ENCODE peak calls at places on chromosomes 7 and 10, in four cellular contexts. One of them, this sample, is unnamed.

GRCh38 chr7:73623798-73624668 is at the start of gene MLXIPL:
- DNase-seq in tibial artery: no peak
- DNase-seq in stromal cell of bone marrow: no peak
- DNase-seq in stimulated activated naive CD8-positive, alpha-beta T cell treated with anti-CD3 and anti-CD28 coated beads, Interleukin-15, Interleukin-2, amounts not matched to agents 100 U/mL and 50 U/mL, for 24 hours: peak; percentile 71
- DNase-seq in this sample: peak; percentile 52

GRCh38 chr7:150910996-150911422 is 58.7 kb downstream of the AOC1 start:
- DNase-seq in stimulated activated naive CD8-positive, alpha-beta T cell treated with anti-CD3 and anti-CD28 coated beads, Interleukin-15, Interleukin-2, amounts not matched to agents 100 U/mL and 50 U/mL, for 24 hours: no peak
- DNase-seq in tibial artery: no peak
- DNase-seq in stromal cell of bone marrow: no peak
- DNase-seq in this sample: no peak

GRCh38 chr10:14873090-14873760 is 5.4 kb upstream of the SUV39H2 start:
- DNase-seq in stromal cell of bone marrow: no peak
- DNase-seq in stimulated activated naive CD8-positive, alpha-beta T cell treated with anti-CD3 and anti-CD28 coated beads, Interleukin-15, Interleukin-2, amounts not matched to agents 100 U/mL and 50 U/mL, for 24 hours: no peak
- DNase-seq in tibial artery: no peak
- DNase-seq in this sample: no peak

GRCh38 chr10:58241346-58241745 is 26.3 kb downstream of the IPMK start:
- DNase-seq in stromal cell of bone marrow: no peak
- DNase-seq in stimulated activated naive CD8-positive, alpha-beta T cell treated with anti-CD3 and anti-CD28 coated beads, Interleukin-15, Interleukin-2, amounts not matched to agents 100 U/mL and 50 U/mL, for 24 hours: no peak
- DNase-seq in tibial artery: no peak
- DNase-seq in this sample: no peak

GRCh38 chr7:101819183-101819582 is 1.8 kb downstream of the CUX1 start:
- DNase-seq in tibial artery: no peak
- DNase-seq in stimulated activated naive CD8-positive, alpha-beta T cell treated with anti-CD3 and anti-CD28 coated beads, Interleukin-15, Interleukin-2, amounts not matched to agents 100 U/mL and 50 U/mL, for 24 hours: no peak
- DNase-seq in stromal cell of bone marrow: no peak
- DNase-seq in this sample: peak; percentile 56

GRCh38 chr10:59801171-59801570 is 47.9 kb upstream of the MRLN start:
- DNase-seq in stromal cell of bone marrow: no peak
- DNase-seq in stimulated activated naive CD8-positive, alpha-beta T cell treated with anti-CD3 and anti-CD28 coated beads, Interleukin-15, Interleukin-2, amounts not matched to agents 100 U/mL and 50 U/mL, for 24 hours: no peak
- DNase-seq in tibial artery: no peak
- DNase-seq in this sample: no peak

GRCh38 chr7:34837316-34837715 is 179.3 kb downstream of the NPSR1 start:
- DNase-seq in tibial artery: no peak
- DNase-seq in stimulated activated naive CD8-positive, alpha-beta T cell treated with anti-CD3 and anti-CD28 coated beads, Interleukin-15, Interleukin-2, amounts not matched to agents 100 U/mL and 50 U/mL, for 24 hours: no peak
- DNase-seq in stromal cell of bone marrow: no peak
- DNase-seq in this sample: no peak

GRCh38 chr7:105885386-105886111 is 9.2 kb upstream of the ATXN7L1 start:
- DNase-seq in tibial artery: no peak
- DNase-seq in stromal cell of bone marrow: no peak
- DNase-seq in stimulated activated naive CD8-positive, alpha-beta T cell treated with anti-CD3 and anti-CD28 coated beads, Interleukin-15, Interleukin-2, amounts not matched to agents 100 U/mL and 50 U/mL, for 24 hours: no peak
- DNase-seq in this sample: no peak

GRCh38 chr7:107233174-107233573 is 64.4 kb downstream of the HBP1 start:
- DNase-seq in stromal cell of bone marrow: no peak
- DNase-seq in tibial artery: no peak
- DNase-seq in stimulated activated naive CD8-positive, alpha-beta T cell treated with anti-CD3 and anti-CD28 coated beads, Interleukin-15, Interleukin-2, amounts not matched to agents 100 U/mL and 50 U/mL, for 24 hours: no peak
- DNase-seq in this sample: no peak

GRCh38 chr7:30931161-30931926 is 19.7 kb downstream of the AQP1 start:
- DNase-seq in stromal cell of bone marrow: no peak
- DNase-seq in stimulated activated naive CD8-positive, alpha-beta T cell treated with anti-CD3 and anti-CD28 coated beads, Interleukin-15, Interleukin-2, amounts not matched to agents 100 U/mL and 50 U/mL, for 24 hours: no peak
- DNase-seq in tibial artery: peak; percentile 38
- DNase-seq in this sample: no peak

GRCh38 chr10:77970869-77971803 is 44.6 kb upstream of the DLG5 start:
- DNase-seq in stimulated activated naive CD8-positive, alpha-beta T cell treated with anti-CD3 and anti-CD28 coated beads, Interleukin-15, Interleukin-2, amounts not matched to agents 100 U/mL and 50 U/mL, for 24 hours: peak; percentile 20
- DNase-seq in tibial artery: peak; percentile 92
- DNase-seq in stromal cell of bone marrow: peak; percentile 96
- DNase-seq in this sample: no peak

GRCh38 chr7:158943234-158943633 is 86.9 kb downstream of the DYNC2I1 start:
- DNase-seq in stromal cell of bone marrow: no peak
- DNase-seq in stimulated activated naive CD8-positive, alpha-beta T cell treated with anti-CD3 and anti-CD28 coated beads, Interleukin-15, Interleukin-2, amounts not matched to agents 100 U/mL and 50 U/mL, for 24 hours: no peak
- DNase-seq in tibial artery: no peak
- DNase-seq in this sample: no peak

GRCh38 chr10:60473557-60473956 is 83.9 kb upstream of the ANK3 start:
- DNase-seq in tibial artery: no peak
- DNase-seq in stromal cell of bone marrow: no peak
- DNase-seq in stimulated activated naive CD8-positive, alpha-beta T cell treated with anti-CD3 and anti-CD28 coated beads, Interleukin-15, Interleukin-2, amounts not matched to agents 100 U/mL and 50 U/mL, for 24 hours: no peak
- DNase-seq in this sample: no peak

GRCh38 chr10:119997429-119997828 is 104.9 kb downstream of the SEC23IP start:
- DNase-seq in stimulated activated naive CD8-positive, alpha-beta T cell treated with anti-CD3 and anti-CD28 coated beads, Interleukin-15, Interleukin-2, amounts not matched to agents 100 U/mL and 50 U/mL, for 24 hours: no peak
- DNase-seq in tibial artery: no peak
- DNase-seq in stromal cell of bone marrow: no peak
- DNase-seq in this sample: no peak

GRCh38 chr10:16597656-16598055 is 76.0 kb upstream of the C1QL3 start:
- DNase-seq in stimulated activated naive CD8-positive, alpha-beta T cell treated with anti-CD3 and anti-CD28 coated beads, Interleukin-15, Interleukin-2, amounts not matched to agents 100 U/mL and 50 U/mL, for 24 hours: no peak
- DNase-seq in tibial artery: no peak
- DNase-seq in stromal cell of bone marrow: no peak
- DNase-seq in this sample: no peak

GRCh38 chr10:5376450-5376849 is 11.7 kb downstream of the UCN3 start:
- DNase-seq in stromal cell of bone marrow: no peak
- DNase-seq in tibial artery: no peak
- DNase-seq in stimulated activated naive CD8-positive, alpha-beta T cell treated with anti-CD3 and anti-CD28 coated beads, Interleukin-15, Interleukin-2, amounts not matched to agents 100 U/mL and 50 U/mL, for 24 hours: no peak
- DNase-seq in this sample: no peak

GRCh38 chr10:126903646-126904360 is 1.4 kb upstream of the DOCK1 start:
- DNase-seq in tibial artery: no peak
- DNase-seq in stimulated activated naive CD8-positive, alpha-beta T cell treated with anti-CD3 and anti-CD28 coated beads, Interleukin-15, Interleukin-2, amounts not matched to agents 100 U/mL and 50 U/mL, for 24 hours: no peak
- DNase-seq in stromal cell of bone marrow: no peak
- DNase-seq in this sample: no peak

GRCh38 chr7:36048141-36048901 is 104.7 kb upstream of the EEPD1 start:
- DNase-seq in tibial artery: no peak
- DNase-seq in stromal cell of bone marrow: peak; percentile 95
- DNase-seq in stimulated activated naive CD8-positive, alpha-beta T cell treated with anti-CD3 and anti-CD28 coated beads, Interleukin-15, Interleukin-2, amounts not matched to agents 100 U/mL and 50 U/mL, for 24 hours: no peak
- DNase-seq in this sample: no peak

GRCh38 chr10:5234106-5234877 is 37.7 kb downstream of the AKR1C4 start:
- DNase-seq in stimulated activated naive CD8-positive, alpha-beta T cell treated with anti-CD3 and anti-CD28 coated beads, Interleukin-15, Interleukin-2, amounts not matched to agents 100 U/mL and 50 U/mL, for 24 hours: no peak
- DNase-seq in tibial artery: no peak
- DNase-seq in stromal cell of bone marrow: peak; percentile 36
- DNase-seq in this sample: no peak

GRCh38 chr7:81715984-81716588 is 53.8 kb downstream of the HGF start:
- DNase-seq in stromal cell of bone marrow: peak; percentile 34
- DNase-seq in stimulated activated naive CD8-positive, alpha-beta T cell treated with anti-CD3 and anti-CD28 coated beads, Interleukin-15, Interleukin-2, amounts not matched to agents 100 U/mL and 50 U/mL, for 24 hours: no peak
- DNase-seq in tibial artery: no peak
- DNase-seq in this sample: no peak

GRCh38 chr7:46786221-46786951 is 795.5 kb downstream of the TNS3 start:
- DNase-seq in stromal cell of bone marrow: peak; percentile 70
- DNase-seq in stimulated activated naive CD8-positive, alpha-beta T cell treated with anti-CD3 and anti-CD28 coated beads, Interleukin-15, Interleukin-2, amounts not matched to agents 100 U/mL and 50 U/mL, for 24 hours: no peak
- DNase-seq in tibial artery: no peak
- DNase-seq in this sample: no peak

GRCh38 chr7:92765725-92766124 is 70.6 kb downstream of the CDK6 start:
- DNase-seq in stimulated activated naive CD8-positive, alpha-beta T cell treated with anti-CD3 and anti-CD28 coated beads, Interleukin-15, Interleukin-2, amounts not matched to agents 100 U/mL and 50 U/mL, for 24 hours: no peak
- DNase-seq in stromal cell of bone marrow: no peak
- DNase-seq in tibial artery: no peak
- DNase-seq in this sample: no peak

GRCh38 chr10:121653608-121654007 is 55.4 kb upstream of the FGFR2 start:
- DNase-seq in stromal cell of bone marrow: no peak
- DNase-seq in stimulated activated naive CD8-positive, alpha-beta T cell treated with anti-CD3 and anti-CD28 coated beads, Interleukin-15, Interleukin-2, amounts not matched to agents 100 U/mL and 50 U/mL, for 24 hours: no peak
- DNase-seq in tibial artery: no peak
- DNase-seq in this sample: no peak

GRCh38 chr10:58017719-58018367 is 249.9 kb downstream of the IPMK start:
- DNase-seq in tibial artery: no peak
- DNase-seq in stimulated activated naive CD8-positive, alpha-beta T cell treated with anti-CD3 and anti-CD28 coated beads, Interleukin-15, Interleukin-2, amounts not matched to agents 100 U/mL and 50 U/mL, for 24 hours: no peak
- DNase-seq in stromal cell of bone marrow: peak; percentile 92
- DNase-seq in this sample: no peak

GRCh38 chr10:93813507-93814465 is 56.0 kb downstream of the LGI1 start:
- DNase-seq in tibial artery: peak; percentile 66
- DNase-seq in stromal cell of bone marrow: no peak
- DNase-seq in stimulated activated naive CD8-positive, alpha-beta T cell treated with anti-CD3 and anti-CD28 coated beads, Interleukin-15, Interleukin-2, amounts not matched to agents 100 U/mL and 50 U/mL, for 24 hours: peak; percentile 61
- DNase-seq in this sample: peak; percentile 72

GRCh38 chr7:3897430-3898385 is 596.7 kb downstream of the SDK1 start:
- DNase-seq in stromal cell of bone marrow: peak; percentile 9
- DNase-seq in tibial artery: no peak
- DNase-seq in stimulated activated naive CD8-positive, alpha-beta T cell treated with anti-CD3 and anti-CD28 coated beads, Interleukin-15, Interleukin-2, amounts not matched to agents 100 U/mL and 50 U/mL, for 24 hours: peak; percentile 40
- DNase-seq in this sample: peak; percentile 78

This sample was measured in Karpas-422.